ENCODE peak calls at places on chromosomes 12 and 14, in four cellular contexts. One of them, this sample, is unnamed.
A peak's percentile ranks its signal among the peaks of the same experiment; 100 is the strongest.

GRCh38 chr14:58923751-58924405 is 264.6 kb upstream of the DAAM1 start:
- DNase-seq in amygdala: no peak
- DNase-seq in fibroblast of villous mesenchyme: no peak
- DNase-seq in GM23338: peak; percentile 55
- DNase-seq in this sample: no peak

GRCh38 chr14:39762576-39763401 is 330.6 kb upstream of the FBXO33 start:
- DNase-seq in GM23338: no peak
- DNase-seq in fibroblast of villous mesenchyme: no peak
- DNase-seq in amygdala: no peak
- DNase-seq in this sample: no peak

GRCh38 chr12:7758346-7758745 is 6.7 kb upstream of the NANOGNB start:
- DNase-seq in amygdala: no peak
- DNase-seq in fibroblast of villous mesenchyme: no peak
- DNase-seq in GM23338: peak; percentile 55
- DNase-seq in this sample: no peak

GRCh38 chr14:74804219-74804825 is 41.2 kb downstream of the YLPM1 start:
- DNase-seq in amygdala: no peak
- DNase-seq in fibroblast of villous mesenchyme: peak; percentile 54
- DNase-seq in GM23338: peak; percentile 72
- DNase-seq in this sample: peak; percentile 28

GRCh38 chr12:123107926-123108681 is 42.8 kb downstream of the PITPNM2 start:
- DNase-seq in fibroblast of villous mesenchyme: no peak
- DNase-seq in GM23338: no peak
- DNase-seq in amygdala: no peak
- DNase-seq in this sample: no peak

GRCh38 chr14:87615050-87615449 is 377.9 kb downstream of the GALC start:
- DNase-seq in GM23338: no peak
- DNase-seq in fibroblast of villous mesenchyme: no peak
- DNase-seq in amygdala: no peak
- DNase-seq in this sample: no peak

GRCh38 chr12:50402270-50403000 is 1.8 kb downstream of the LARP4 start:
- DNase-seq in amygdala: no peak
- DNase-seq in GM23338: no peak
- DNase-seq in fibroblast of villous mesenchyme: no peak
- DNase-seq in this sample: no peak

GRCh38 chr12:1836241-1836803 is 16.0 kb downstream of the LRTM2 start:
- DNase-seq in fibroblast of villous mesenchyme: no peak
- DNase-seq in GM23338: no peak
- DNase-seq in amygdala: no peak
- DNase-seq in this sample: no peak

GRCh38 chr12:116529686-116530085 is 29.5 kb upstream of the MAP1LC3B2 start:
- DNase-seq in amygdala: no peak
- DNase-seq in fibroblast of villous mesenchyme: no peak
- DNase-seq in GM23338: no peak
- DNase-seq in this sample: no peak

GRCh38 chr12:65800928-65801327 is 23.4 kb upstream of the HMGA2 start:
- DNase-seq in GM23338: no peak
- DNase-seq in fibroblast of villous mesenchyme: no peak
- DNase-seq in amygdala: no peak
- DNase-seq in this sample: peak; percentile 41

GRCh38 chr12:91574391-91574790 is 391.8 kb upstream of the DCN start:
- DNase-seq in GM23338: no peak
- DNase-seq in amygdala: no peak
- DNase-seq in fibroblast of villous mesenchyme: no peak
- DNase-seq in this sample: no peak

GRCh38 chr14:88553886-88554457 is 835 bp downstream of the PTPN21 start:
- DNase-seq in fibroblast of villous mesenchyme: peak; percentile 28
- DNase-seq in GM23338: peak; percentile 15
- DNase-seq in amygdala: no peak
- DNase-seq in this sample: no peak

GRCh38 chr12:53277981-53278380 is 9.9 kb downstream of the ESPL1 start:
- DNase-seq in amygdala: no peak
- DNase-seq in fibroblast of villous mesenchyme: no peak
- DNase-seq in GM23338: no peak
- DNase-seq in this sample: no peak

GRCh38 chr14:61860294-61860918 is 98.2 kb downstream of the SNAPC1 start:
- DNase-seq in fibroblast of villous mesenchyme: peak; percentile 41
- DNase-seq in GM23338: peak; percentile 82
- DNase-seq in amygdala: no peak
- DNase-seq in this sample: no peak